ENCODE peak calls at places on chromosomes 12 and 14, in ten cellular contexts. L is astrocyte of the spinal cord, Z is neural progenitor cell, V is mucosa of descending colon, E is mesenchymal stem cell, X is HepG2, C is right cardiac atrium, Y is AG10803, Q is fibroblast of lung, J is kidney. H is an unnamed sample.

GRCh38 chr14:89849931-89850330 is 104.6 kb downstream of the EFCAB11 start:
- DNase-seq in L (peak), Z (no peak), V (no peak), E (no peak), X (no peak), C (no peak), Y (peak), Q (peak), J (no peak), H (no peak)

GRCh38 chr14:53715390-53715730 is 241.3 kb downstream of the BMP4 start:
- DNase-seq in L (peak), Z (no peak), V (no peak), E (peak), X (peak), C (no peak), Y (peak), Q (peak), J (no peak), H (peak)

GRCh38 chr12:15829949-15830348 is 40.8 kb upstream of the EPS8 start:
- DNase-seq in L (peak), Z (no peak), V (no peak), E (peak), X (no peak), C (no peak), Y (peak), Q (peak), J (no peak), H (no peak)

GRCh38 chr12:123966596-123966995 is 6.0 kb downstream of the CCDC92 start:
- DNase-seq in L (peak), Z (no peak), V (no peak), E (no peak), X (no peak), C (no peak), Y (peak), Q (peak), J (no peak), H (peak)

GRCh38 chr12:47238665-47239064 is 158.9 kb upstream of the AMIGO2 start:
- DNase-seq in L (peak), Z (no peak), V (no peak), E (peak), X (no peak), C (no peak), Y (peak), Q (peak), J (no peak), H (no peak)

GRCh38 chr12:99984271-99985128 is at the start of gene ANKS1B:
- DNase-seq in L (peak), Z (peak), V (peak), E (peak), X (no peak), C (peak), Y (peak), Q (peak), J (peak), H (no peak)

GRCh38 chr12:29317556-29318363 is 63.2 kb downstream of the ERGIC2 start:
- DNase-seq in L (peak), Z (peak), V (peak), E (peak), X (peak), C (peak), Y (peak), Q (peak), J (no peak), H (no peak)

GRCh38 chr14:76080009-76080408 is 71.7 kb upstream of the GPATCH2L start:
- DNase-seq in L (no peak), Z (no peak), V (no peak), E (no peak), X (no peak), C (peak), Y (no peak), Q (no peak), J (no peak), H (no peak)

GRCh38 chr12:42725839-42726238 is 136.3 kb upstream of the PRICKLE1 start:
- DNase-seq in L (peak), Z (no peak), V (no peak), E (peak), X (no peak), C (no peak), Y (peak), Q (peak), J (no peak), H (peak)

GRCh38 chr14:97977711-97978261 is 1180.6 kb downstream of the VRK1 start:
- DNase-seq in L (peak), Z (no peak), V (peak), E (no peak), X (no peak), C (peak), Y (peak), Q (peak), J (peak), H (no peak)

DNA sequence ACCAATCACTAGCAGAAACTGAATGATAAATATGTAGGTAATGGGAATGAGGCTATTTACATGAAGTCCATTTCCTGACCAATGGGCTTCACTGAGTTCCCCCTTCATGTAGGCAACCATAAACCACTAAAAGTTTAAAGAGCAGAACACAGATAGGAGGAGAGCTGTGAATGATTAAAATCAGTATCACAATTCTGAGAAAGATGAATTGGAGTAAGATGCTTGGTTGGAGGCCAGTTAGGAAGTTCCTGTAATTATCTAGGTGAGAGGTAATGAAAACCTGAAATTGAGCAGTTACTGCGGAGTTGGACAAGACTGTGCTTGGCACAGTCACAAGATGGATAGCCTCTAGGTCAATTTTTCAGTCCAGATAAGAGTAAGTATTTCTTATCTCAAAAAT is 56.6 kb downstream of the GALNT4 start:
- DNase-seq in L (no peak), Z (no peak), V (no peak), E (no peak), X (no peak), C (no peak), Y (no peak), Q (no peak), J (no peak), H (no peak)
- H3K4me3 ChIP-seq in L (no peak), Z (no peak), V (no peak), E (no peak), X (no peak), C (no peak), Y (no peak), Q (no peak), J (no peak), H (no peak)

GRCh38 chr14:35341454-35342159 is 49.4 kb downstream of the PSMA6 start:
- DNase-seq in L (peak), Z (peak), V (peak), E (peak), X (peak), C (peak), Y (peak), Q (peak), J (peak), H (peak)
- H3K4me3 ChIP-seq in L (no peak), Z (no peak), V (no peak), E (no peak), X (peak), C (peak), Y (peak), Q (no peak), J (no peak), H (no peak)

DNA sequence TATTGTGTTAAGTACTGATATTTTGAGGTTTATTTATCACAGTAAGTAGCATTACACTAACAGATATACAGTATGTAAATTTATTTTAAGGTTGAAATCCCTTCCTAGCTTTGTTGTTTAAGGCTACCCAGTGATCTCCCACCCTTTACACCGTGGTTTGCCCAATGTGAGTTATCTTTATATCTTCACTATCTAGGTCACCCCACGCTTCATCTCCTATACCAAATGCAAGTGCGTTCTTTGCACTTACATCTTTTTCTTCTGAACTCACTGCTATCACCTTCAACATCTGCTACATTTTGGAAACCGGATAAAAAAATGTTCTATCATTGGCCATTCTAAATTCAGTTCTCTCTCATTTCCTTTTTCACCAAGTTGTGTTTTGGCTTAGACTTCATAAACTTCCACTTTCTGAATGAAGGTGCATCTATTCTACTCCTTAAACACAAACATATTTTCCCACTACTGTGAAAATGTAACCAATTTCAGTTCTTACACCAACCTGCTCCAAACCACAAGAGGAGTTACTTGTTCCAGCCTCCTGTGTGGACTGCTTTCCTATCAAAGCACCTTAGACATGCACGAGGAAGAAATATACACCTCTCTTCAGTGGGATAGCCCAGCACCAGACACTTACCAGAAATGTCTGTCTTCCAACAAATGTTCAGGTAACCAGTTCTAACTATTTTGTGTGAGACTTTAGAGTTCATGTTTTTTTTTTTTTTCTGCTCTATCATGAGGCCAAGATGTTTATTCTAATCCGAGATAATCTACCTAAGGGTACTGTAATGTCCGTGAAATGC is 21.8 kb downstream of the CLEC9A start:
- DNase-seq in L (no peak), Z (no peak), V (no peak), E (no peak), X (no peak), C (no peak), Y (no peak), Q (no peak), J (no peak), H (no peak)
- H3K4me3 ChIP-seq in L (no peak), Z (no peak), V (no peak), E (no peak), X (no peak), C (no peak), Y (no peak), Q (no peak), J (no peak), H (no peak)

GRCh38 chr12:62711626-62712305 is 223.2 kb downstream of the PPM1H start:
- DNase-seq in L (peak), Z (peak), V (no peak), E (peak), X (no peak), C (no peak), Y (no peak), Q (peak), J (no peak), H (no peak)
- H3K4me3 ChIP-seq in L (no peak), Z (peak), V (no peak), E (no peak), X (no peak), C (no peak), Y (no peak), Q (no peak), J (no peak), H (no peak)

DNA sequence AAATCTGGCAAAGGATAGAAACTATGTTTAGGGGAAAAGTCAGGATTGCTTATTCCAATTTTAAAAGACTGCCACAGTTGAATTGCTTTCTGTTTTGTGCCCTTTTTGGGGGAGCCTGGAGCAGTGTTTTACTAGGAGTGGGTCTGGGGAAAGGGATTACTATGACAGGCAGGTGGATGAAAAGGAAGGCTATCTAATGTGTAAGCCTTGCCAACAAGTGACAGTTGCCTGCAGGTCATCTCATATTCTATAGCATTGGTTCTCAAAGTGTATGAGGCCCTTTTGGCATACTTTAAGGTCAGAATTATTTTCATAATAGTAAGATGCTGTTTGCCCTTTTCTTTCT is 4.1 kb downstream of the EID3 start:
- DNase-seq in L (no peak), Z (no peak), V (no peak), E (no peak), X (no peak), C (no peak), Y (no peak), Q (no peak), J (no peak), H (no peak)
- H3K4me3 ChIP-seq in L (no peak), Z (no peak), V (no peak), E (no peak), X (no peak), C (no peak), Y (no peak), Q (no peak), J (no peak), H (no peak)

GRCh38 chr14:103104654-103105511 is 10.4 kb downstream of the EXOC3L4 start:
- DNase-seq in L (peak), Z (peak), V (peak), E (peak), X (no peak), C (peak), Y (peak), Q (peak), J (peak), H (no peak)

GRCh38 chr14:103101964-103102688 is 7.6 kb downstream of the EXOC3L4 start:
- DNase-seq in L (no peak), Z (no peak), V (no peak), E (no peak), X (no peak), C (peak), Y (no peak), Q (peak), J (peak), H (no peak)

GRCh38 chr14:103102689-103103260 is 8.2 kb downstream of the EXOC3L4 start:
- DNase-seq in L (no peak), Z (no peak), V (no peak), E (no peak), X (no peak), C (peak), Y (no peak), Q (no peak), J (peak), H (no peak)

GRCh38 chr14:103104389-103104653 is 9.8 kb downstream of the EXOC3L4 start:
- DNase-seq in L (no peak), Z (no peak), V (no peak), E (no peak), X (no peak), C (no peak), Y (no peak), Q (no peak), J (no peak), H (no peak)

DNA sequence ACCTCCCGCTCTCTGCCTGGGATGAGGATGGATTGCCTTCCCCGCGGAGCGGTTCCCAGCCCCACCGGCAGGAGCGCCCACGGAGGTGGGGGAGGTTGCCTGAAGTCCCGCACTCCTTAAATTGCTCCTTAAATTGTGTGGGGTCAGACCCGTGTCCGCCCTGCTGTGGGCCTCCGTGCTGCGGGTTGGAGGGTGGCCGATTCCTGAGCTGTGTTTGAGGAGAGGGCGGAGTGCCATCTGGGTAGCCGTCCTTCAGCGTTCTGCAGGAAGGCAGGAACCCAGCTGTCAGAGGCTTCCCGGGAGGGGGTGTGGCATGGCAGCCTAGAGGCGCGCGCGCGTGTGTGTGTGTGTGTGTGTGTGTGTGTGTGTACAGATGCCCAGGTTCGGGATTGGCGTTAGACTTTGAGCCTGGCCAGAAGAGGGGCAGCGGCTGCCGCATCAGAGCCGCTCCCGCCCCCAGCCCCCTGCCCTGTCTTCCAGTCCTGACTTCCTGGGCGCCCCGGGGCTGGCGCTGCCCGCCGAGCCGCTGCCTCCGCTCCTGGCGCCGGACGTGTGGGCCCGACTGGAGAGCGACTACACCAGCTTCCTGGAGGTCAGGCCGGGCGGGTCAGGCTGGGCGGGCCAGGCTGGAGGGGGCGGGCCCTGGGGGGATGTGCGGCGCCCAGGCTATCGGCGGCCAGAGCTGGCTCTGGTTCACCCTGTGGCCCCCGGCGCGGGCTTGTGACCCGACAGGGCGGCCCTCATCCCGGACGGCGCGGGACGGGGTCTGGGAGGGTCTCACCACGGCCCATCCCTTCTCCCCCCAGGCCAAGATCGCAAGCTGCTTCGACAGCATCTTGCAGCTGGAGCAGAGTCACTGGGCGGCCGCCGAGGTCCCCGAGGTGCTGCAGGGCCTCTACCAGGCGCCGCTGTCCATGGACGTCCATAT is 9.2 kb downstream of the EXOC3L4 start:
- DNase-seq in L (no peak), Z (no peak), V (peak), E (peak), X (peak), C (peak), Y (peak), Q (peak), J (peak), H (no peak)
- H3K4me3 ChIP-seq in L (no peak), Z (no peak), V (no peak), E (no peak), X (peak), C (no peak), Y (no peak), Q (peak), J (no peak), H (no peak)

GRCh38 chr14:73424453-73424852 is 33.9 kb downstream of the NUMB start:
- DNase-seq in L (peak), Z (no peak), V (no peak), E (peak), X (no peak), C (no peak), Y (no peak), Q (no peak), J (no peak), H (no peak)

GRCh38 chr14:73428354-73428824 is 30.0 kb downstream of the NUMB start:
- DNase-seq in L (no peak), Z (no peak), V (no peak), E (peak), X (peak), C (no peak), Y (peak), Q (no peak), J (no peak), H (no peak)

GRCh38 chr14:73426877-73427276 is 31.5 kb downstream of the NUMB start:
- DNase-seq in L (peak), Z (no peak), V (no peak), E (peak), X (no peak), C (no peak), Y (peak), Q (peak), J (no peak), H (peak)

GRCh38 chr14:73432124-73432523 is 26.2 kb downstream of the NUMB start:
- DNase-seq in L (no peak), Z (no peak), V (no peak), E (no peak), X (no peak), C (no peak), Y (no peak), Q (no peak), J (no peak), H (no peak)

GRCh38 chr14:73427516-73428264 is 30.7 kb downstream of the NUMB start:
- DNase-seq in L (no peak), Z (no peak), V (no peak), E (peak), X (no peak), C (no peak), Y (no peak), Q (peak), J (no peak), H (no peak)
- H3K4me3 ChIP-seq in L (no peak), Z (no peak), V (no peak), E (no peak), X (no peak), C (no peak), Y (no peak), Q (no peak), J (no peak), H (no peak)

GRCh38 chr12:122423258-122424165 is 1.0 kb upstream of the CLIP1 start:
- DNase-seq in L (peak), Z (peak), V (peak), E (peak), X (peak), C (no peak), Y (no peak), Q (peak), J (no peak), H (no peak)
- H3K4me3 ChIP-seq in L (peak), Z (peak), V (no peak), E (peak), X (peak), C (peak), Y (peak), Q (peak), J (peak), H (peak)

GRCh38 chr12:10205251-10205807 is 7.3 kb upstream of the GABARAPL1 start:
- DNase-seq in L (no peak), Z (no peak), V (no peak), E (peak), X (no peak), C (no peak), Y (peak), Q (peak), J (no peak), H (no peak)
- H3K4me3 ChIP-seq in L (no peak), Z (no peak), V (no peak), E (no peak), X (no peak), C (no peak), Y (no peak), Q (no peak), J (no peak), H (no peak)